ENCODE peak calls at places on chromosomes 5 and 9, in seven cellular contexts. Y is GM20000, W is pancreas, K is AG04450, O is Calu3, V is WTC11, I is adrenal gland. L is an unnamed sample.

GRCh38 chr5:135266301-135266630 is 132.8 kb downstream of the MACROH2A1 start:
- DNase-seq in Y (no peak), W (no peak), K (no peak), O (no peak), V (no peak), I (no peak), L (no peak)

GRCh38 chr9:22216730-22217160 is 207.6 kb upstream of the CDKN2B start:
- DNase-seq in Y (no peak), W (no peak), K (no peak), O (no peak), V (no peak), I (no peak), L (no peak)

GRCh38 chr5:116814656-116815055 is 240.0 kb upstream of the SEMA6A start:
- DNase-seq in Y (no peak), W (no peak), K (no peak), O (peak; percentile 29), V (no peak), I (no peak), L (no peak)

GRCh38 chr9:116275418-116276295 is 122.1 kb downstream of the PAPPA start:
- DNase-seq in Y (no peak), W (no peak), K (no peak), O (no peak), V (no peak), I (no peak), L (peak; percentile 22)

GRCh38 chr9:80648336-80648735 is 1041.0 kb downstream of the TLE1 start:
- DNase-seq in Y (no peak), W (no peak), K (peak; percentile 10), O (no peak), V (no peak), I (no peak), L (no peak)

GRCh38 chr5:103589416-103590175 is 27.0 kb upstream of the NUDT12 start:
- DNase-seq in Y (no peak), W (no peak), K (no peak), O (no peak), V (no peak), I (no peak), L (no peak)

GRCh38 chr9:107894572-107895261 is 405.1 kb upstream of the KLF4 start:
- DNase-seq in Y (no peak), W (no peak), K (peak; percentile 80), O (no peak), V (no peak), I (no peak), L (no peak)

GRCh38 chr9:105198763-105199339 is 45.6 kb upstream of the SLC44A1 start:
- DNase-seq in Y (no peak), W (no peak), K (no peak), O (no peak), V (no peak), I (no peak), L (no peak)

GRCh38 chr9:121721770-121722169 is 70.3 kb downstream of the DAB2IP start:
- DNase-seq in Y (no peak), W (no peak), K (no peak), O (no peak), V (no peak), I (no peak), L (no peak)

GRCh38 chr5:175321927-175322532 is 122.0 kb downstream of the DRD1 start:
- DNase-seq in Y (peak; percentile 40), W (no peak), K (no peak), O (no peak), V (peak; percentile 72), I (peak; percentile 29), L (peak; percentile 77)

GRCh38 chr9:84609779-84610178 is 59.8 kb upstream of the NTRK2 start:
- DNase-seq in Y (no peak), W (no peak), K (no peak), O (no peak), V (no peak), I (no peak), L (no peak)

GRCh38 chr9:99606955-99607354 is 214.7 kb upstream of the NR4A3 start:
- DNase-seq in Y (no peak), W (no peak), K (no peak), O (no peak), V (no peak), I (no peak), L (no peak)

GRCh38 chr5:66882592-66883227 is 286.5 kb downstream of the MAST4 start:
- DNase-seq in Y (no peak), W (no peak), K (no peak), O (peak; percentile 20), V (no peak), I (no peak), L (no peak)

GRCh38 chr9:14715102-14715501 is 7.4 kb downstream of the CER1 start:
- DNase-seq in Y (no peak), W (no peak), K (no peak), O (no peak), V (no peak), I (no peak), L (no peak)

GRCh38 chr5:68436686-68437520 is 221.3 kb downstream of the PIK3R1 start:
- DNase-seq in Y (no peak), W (no peak), K (no peak), O (no peak), V (no peak), I (no peak), L (no peak)

GRCh38 chr9:13410566-13411031 is 131.1 kb upstream of the MPDZ start:
- DNase-seq in Y (no peak), W (no peak), K (no peak), O (no peak), V (no peak), I (no peak), L (no peak)

GRCh38 chr9:5869315-5870019 is 21.2 kb upstream of the MLANA start:
- DNase-seq in Y (peak; percentile 34), W (no peak), K (no peak), O (no peak), V (peak; percentile 63), I (no peak), L (no peak)
- TF ChIP-seq CTCF in Y (peak; percentile 60), W (no peak), K (peak; percentile 36), O (no peak), V (peak; percentile 56), I (no peak), L (no peak)

DNA sequence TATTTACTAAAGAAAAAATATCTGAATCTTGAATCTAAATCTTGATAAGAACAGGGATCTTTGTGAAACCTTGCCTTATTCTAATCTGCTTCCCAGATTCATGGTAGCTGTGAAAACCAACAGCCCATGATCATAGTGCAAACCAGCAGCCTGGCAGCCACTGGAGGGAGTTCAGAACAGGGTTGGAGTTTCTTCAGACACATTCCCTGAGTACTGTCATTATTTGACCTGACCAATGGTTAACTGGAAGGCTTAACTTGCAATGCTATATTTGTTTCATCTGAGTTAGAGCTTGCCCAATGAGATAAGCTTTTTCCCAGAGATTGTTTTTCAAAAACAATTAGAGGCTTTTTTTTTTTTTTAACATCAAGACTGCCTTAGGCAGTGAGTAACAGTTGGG is 47.8 kb downstream of the LOX start:
- DNase-seq in Y (no peak), W (no peak), K (no peak), O (no peak), V (no peak), I (no peak), L (no peak)
- TF ChIP-seq CTCF in Y (no peak), W (no peak), K (peak; percentile 11), O (no peak), V (no peak), I (no peak), L (no peak)

GRCh38 chr9:93820667-93821306 is 134.4 kb downstream of the BARX1 start:
- DNase-seq in Y (peak; percentile 22), W (no peak), K (no peak), O (peak; percentile 6), V (peak; percentile 60), I (no peak), L (no peak)
- TF ChIP-seq CTCF in Y (no peak), W (no peak), K (no peak), O (no peak), V (no peak), I (no peak), L (no peak)

GRCh38 chr5:26700759-26701384 is 337.5 kb downstream of the CDH9 start:
- DNase-seq in Y (peak; percentile 20), W (no peak), K (no peak), O (peak; percentile 23), V (peak; percentile 28), I (no peak), L (peak; percentile 46)
- TF ChIP-seq CTCF in Y (peak; percentile 34), W (no peak), K (no peak), O (no peak), V (peak; percentile 46), I (no peak), L (peak; percentile 65)

GRCh38 chr9:124861342-124862229 is at the start of the genes ARPC5L and RPL35:
- DNase-seq in Y (peak; percentile 99), W (peak; percentile 95), K (peak; percentile 72), O (peak; percentile 93), V (peak; percentile 95), I (peak; percentile 95), L (peak; percentile 96)
- TF ChIP-seq CTCF in Y (no peak), W (no peak), K (peak; percentile 19), O (no peak), V (no peak), I (no peak), L (no peak)

DNA sequence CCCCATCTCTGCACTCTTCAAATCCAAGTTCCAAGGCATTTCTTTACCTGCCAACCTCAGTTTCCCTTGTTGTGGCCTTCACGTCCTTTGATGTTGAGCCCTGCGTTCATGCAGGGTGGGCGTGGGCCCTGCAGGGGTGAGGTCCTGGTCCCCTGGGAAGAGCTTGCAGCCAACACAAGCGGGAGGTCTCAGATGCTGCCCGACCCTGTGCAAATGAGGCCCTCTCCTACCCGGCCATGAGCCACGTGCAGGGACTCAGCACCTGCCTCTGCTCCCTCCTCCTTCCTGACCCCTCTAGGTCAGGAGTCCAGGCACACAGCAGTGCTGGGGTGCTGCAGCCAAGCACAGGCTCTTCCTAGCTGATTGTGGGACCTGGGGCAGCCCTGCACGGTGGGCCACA is 124.5 kb downstream of the ADAMTS2 start:
- DNase-seq in Y (no peak), W (no peak), K (no peak), O (no peak), V (no peak), I (no peak), L (no peak)
- TF ChIP-seq CTCF in Y (no peak), W (no peak), K (no peak), O (no peak), V (no peak), I (no peak), L (no peak)

GRCh38 chr9:93910598-93910997 is 44.6 kb downstream of the BARX1 start:
- DNase-seq in Y (no peak), W (no peak), K (no peak), O (no peak), V (no peak), I (no peak), L (no peak)
- TF ChIP-seq CTCF in Y (no peak), W (no peak), K (no peak), O (no peak), V (no peak), I (no peak), L (no peak)

GRCh38 chr5:53381-54174 is 38.4 kb upstream of the PLEKHG4B start:
- DNase-seq in Y (peak; percentile 52), W (peak; percentile 69), K (no peak), O (peak; percentile 86), V (peak; percentile 94), I (peak; percentile 27), L (peak; percentile 86)
- TF ChIP-seq CTCF in Y (no peak), W (no peak), K (no peak), O (no peak), V (no peak), I (no peak), L (no peak)

GRCh38 chr5:63774939-63775338 is 187.3 kb downstream of the HTR1A start:
- DNase-seq in Y (no peak), W (no peak), K (no peak), O (no peak), V (no peak), I (no peak), L (no peak)
- TF ChIP-seq CTCF in Y (no peak), W (no peak), K (no peak), O (no peak), V (no peak), I (no peak), L (no peak)

GRCh38 chr5:93681432-93681831 is 60.0 kb downstream of the POU5F2 start:
- DNase-seq in Y (no peak), W (no peak), K (no peak), O (no peak), V (no peak), I (no peak), L (no peak)
- TF ChIP-seq CTCF in Y (no peak), W (no peak), K (peak; percentile 33), O (no peak), V (peak; percentile 34), I (no peak), L (peak; percentile 53)

L was measured in nephron progenitor cell.